ENCODE peak calls at places on chromosomes 5 and 9, in eight cellular contexts. V, J, M, L, O, E, Q and G are unnamed samples.

GRCh38 chr9:132247942-132248341 is 86.1 kb downstream of the NTNG2 start:
- DNase-seq in L (no peak), V (no peak), J (no peak), M (no peak), E (no peak), Q (no peak), O (no peak), G (no peak)

GRCh38 chr5:191949-192690 is 825 bp downstream of the LRRC14B start:
- DNase-seq in E (no peak), V (no peak), M (no peak), O (no peak), J (no peak), L (no peak), Q (no peak), G (no peak)

GRCh38 chr9:97283768-97284167 is 23.7 kb upstream of the CCDC180 start:
- DNase-seq in L (no peak), V (no peak), Q (no peak), E (no peak), M (no peak), O (no peak), J (no peak), G (no peak)

GRCh38 chr5:110335361-110336046 is 391.0 kb downstream of the TMEM232 start:
- DNase-seq in J (no peak), V (no peak), L (peak), M (no peak), Q (no peak), O (no peak), E (no peak), G (no peak)

GRCh38 chr5:124888050-124888506 is 141.6 kb upstream of the ZNF608 start:
- DNase-seq in E (peak), Q (peak), L (no peak), V (no peak), O (no peak), J (no peak), M (no peak), G (no peak)

GRCh38 chr5:89374144-89374784 is 491.3 kb upstream of the MEF2C start:
- DNase-seq in Q (peak), J (peak), E (no peak), M (no peak), V (no peak), O (no peak), L (no peak), G (no peak)

GRCh38 chr9:114299286-114300152 is 23.4 kb upstream of the ORM1 start:
- DNase-seq in J (no peak), Q (no peak), L (peak), V (no peak), O (no peak), M (no peak), E (no peak), G (no peak)

GRCh38 chr5:95667678-95668077 is 15.1 kb downstream of the SPATA9 start:
- DNase-seq in E (no peak), J (no peak), Q (no peak), O (no peak), V (no peak), M (no peak), L (no peak), G (no peak)

GRCh38 chr5:116942622-116943021 is 368.0 kb upstream of the SEMA6A start:
- DNase-seq in M (no peak), J (no peak), E (peak), Q (no peak), L (no peak), O (no peak), V (no peak), G (no peak)

GRCh38 chr9:137313956-137314560 is 12.0 kb upstream of the NRARP start:
- DNase-seq in O (no peak), M (no peak), J (no peak), E (no peak), V (peak), Q (no peak), L (peak), G (no peak)

GRCh38 chr5:57989378-57989777 is 470.5 kb downstream of the PLK2 start:
- DNase-seq in Q (no peak), L (no peak), J (no peak), M (no peak), V (no peak), O (no peak), E (no peak), G (no peak)

GRCh38 chr5:141825836-141826560 is 52.2 kb downstream of the PCDH1 start:
- DNase-seq in M (peak), J (no peak), O (no peak), V (peak), E (no peak), Q (no peak), L (no peak), G (no peak)

GRCh38 chr9:136219276-136219675 is 14.3 kb upstream of the LHX3 start:
- DNase-seq in M (no peak), O (no peak), E (no peak), Q (no peak), L (no peak), J (no peak), V (no peak), G (no peak)

GRCh38 chr5:10584714-10585113 is 20.8 kb downstream of the ANKRD33B start:
- DNase-seq in J (no peak), Q (no peak), E (no peak), L (no peak), V (no peak), O (no peak), M (no peak), G (no peak)

GRCh38 chr9:132800038-132800648 is 77.9 kb downstream of the AK8 start:
- DNase-seq in L (peak), E (peak), Q (peak), M (peak), O (peak), J (peak), V (peak), G (peak)

GRCh38 chr5:65482280-65482726 is 583 bp upstream of the ADAMTS6 start:
- DNase-seq in Q (no peak), M (no peak), V (no peak), O (no peak), J (no peak), L (peak), E (no peak), G (no peak)

GRCh38 chr5:126389179-126389578 is 34.0 kb upstream of the GRAMD2B start:
- DNase-seq in L (no peak), M (no peak), V (no peak), O (no peak), J (no peak), Q (no peak), E (no peak), G (no peak)

GRCh38 chr5:135444881-135445280 is 2.3 kb downstream of the DCANP1 start:
- DNase-seq in O (no peak), M (no peak), E (no peak), J (no peak), V (no peak), L (no peak), Q (no peak), G (no peak)

GRCh38 chr5:2536632-2537031 is 214.8 kb downstream of the IRX2 start:
- DNase-seq in J (no peak), L (no peak), M (no peak), E (no peak), Q (no peak), O (no peak), V (no peak), G (no peak)

GRCh38 chr9:4306066-4306787 is 6.4 kb upstream of the GLIS3 start:
- DNase-seq in Q (no peak), V (no peak), M (no peak), E (no peak), L (peak), J (no peak), O (no peak), G (no peak)

GRCh38 chr9:88303785-88304495 is 84.3 kb upstream of the SPIN1 start:
- DNase-seq in Q (no peak), L (no peak), O (no peak), E (no peak), J (no peak), V (peak), M (no peak), G (no peak)

GRCh38 chr5:16690243-16690839 is 73.5 kb upstream of the RETREG1 start:
- DNase-seq in V (peak), L (peak), Q (peak), J (peak), E (peak), O (no peak), M (peak), G (peak)

GRCh38 chr9:75085640-75086039 is 2.3 kb downstream of the NMRK1 start:
- DNase-seq in O (no peak), E (no peak), L (no peak), M (no peak), V (no peak), J (no peak), Q (no peak), G (peak)

GRCh38 chr5:171544913-171545550 is 125.6 kb downstream of the FGF18 start:
- DNase-seq in J (no peak), M (no peak), Q (no peak), V (no peak), E (no peak), L (no peak), O (no peak), G (no peak)

GRCh38 chr9:107269681-107270080 is 13.4 kb upstream of the RAD23B start:
- DNase-seq in Q (no peak), V (no peak), O (no peak), M (no peak), L (no peak), J (no peak), E (no peak), G (no peak)

GRCh38 chr5:82277613-82277986 is 554 bp downstream of the RPS23 start:
- DNase-seq in J (no peak), E (peak), L (no peak), O (no peak), V (no peak), Q (no peak), M (no peak), G (no peak)